ENCODE peak calls at places on chromosomes 7 and 10, in five cellular contexts. Y, O, S, P and H are unnamed samples.

GRCh38 chr10:28722065-28722803 is 44.9 kb downstream of the BAMBI start:
- DNase-seq in Y (peak; percentile 74), O (peak; percentile 11), P (peak; percentile 54), S (peak; percentile 52), H (peak; percentile 68)

GRCh38 chr7:31640329-31640728 is 46.7 kb upstream of the PPP1R17 start:
- DNase-seq in P (no peak), O (no peak), Y (no peak), S (no peak), H (no peak)

GRCh38 chr7:49763791-49764190 is 9.6 kb upstream of the VWC2 start:
- DNase-seq in S (no peak), P (no peak), Y (no peak), O (no peak), H (no peak)

GRCh38 chr10:104076743-104077160 is 8.9 kb downstream of the COL17A1 start:
- DNase-seq in Y (peak; percentile 48), O (no peak), P (peak; percentile 13), S (no peak), H (no peak)

GRCh38 chr10:101818958-101819633 is 852 bp upstream of the OGA start:
- DNase-seq in Y (no peak), P (peak; percentile 18), S (no peak), O (no peak), H (no peak)

GRCh38 chr10:36802523-36803153 is 322.8 kb upstream of the ANKRD30A start:
- DNase-seq in O (no peak), P (no peak), S (peak; percentile 61), Y (no peak), H (peak; percentile 17)

GRCh38 chr7:1696671-1697498 is 26.8 kb downstream of the ELFN1 start:
- DNase-seq in S (no peak), Y (no peak), O (no peak), P (peak; percentile 0), H (peak; percentile 56)

GRCh38 chr7:12757443-12757842 is 70.0 kb downstream of the ARL4A start:
- DNase-seq in P (no peak), S (no peak), O (peak; percentile 67), Y (no peak), H (no peak)

GRCh38 chr7:32045228-32045627 is 25.0 kb downstream of the PDE1C start:
- DNase-seq in S (no peak), O (no peak), Y (no peak), P (no peak), H (no peak)

GRCh38 chr10:91120348-91120747 is 100.1 kb upstream of the PCGF5 start:
- DNase-seq in S (no peak), Y (no peak), P (no peak), O (no peak), H (no peak)

GRCh38 chr7:92010215-92010614 is 69.6 kb downstream of the AKAP9 start:
- DNase-seq in O (no peak), S (no peak), P (no peak), Y (no peak), H (no peak)

GRCh38 chr10:21399392-21400015 is 126.0 kb downstream of the SKIDA1 start:
- DNase-seq in O (peak; percentile 41), P (peak; percentile 28), Y (no peak), S (no peak), H (no peak)

GRCh38 chr10:5661043-5661442 is 5.4 kb downstream of the ASB13 start:
- DNase-seq in O (no peak), P (no peak), S (no peak), Y (no peak), H (no peak)

GRCh38 chr7:136325021-136325420 is 347.9 kb upstream of the MTPN start:
- DNase-seq in S (no peak), O (no peak), Y (no peak), P (no peak), H (no peak)

GRCh38 chr7:28151965-28152364 is 28.6 kb downstream of the JAZF1 start:
- DNase-seq in O (no peak), S (no peak), Y (no peak), P (no peak), H (no peak)

GRCh38 chr10:111871458-111871857 is 312.1 kb downstream of the GPAM start:
- DNase-seq in Y (no peak), O (no peak), S (no peak), P (no peak), H (no peak)

GRCh38 chr10:64036306-64036930 is 515.2 kb downstream of the REEP3 start:
- DNase-seq in S (peak; percentile 42), O (no peak), Y (no peak), P (no peak), H (no peak)

GRCh38 chr10:81600185-81600584 is 274.8 kb upstream of the NRG3 start:
- DNase-seq in S (no peak), O (no peak), P (no peak), Y (no peak), H (no peak)

GRCh38 chr7:94250984-94251383 is 143.7 kb upstream of the COL1A2 start:
- DNase-seq in O (no peak), S (no peak), P (peak; percentile 13), Y (no peak), H (no peak)

GRCh38 chr7:75624134-75624832 is 114.5 kb downstream of the HIP1 start:
- DNase-seq in O (no peak), S (no peak), Y (peak; percentile 70), P (no peak), H (no peak)